ENCODE peak calls at places on chromosomes 1 and 21, in six cellular contexts. U, P, E, N, V and Z are unnamed samples.

GRCh38 chr1:4379451-4380175 is 274.8 kb upstream of the AJAP1 start:
- DNase-seq in U (no peak), P (no peak), E (no peak), N (no peak), V (no peak), Z (no peak)

GRCh38 chr1:161071886-161072371 is 2.2 kb upstream of the ARHGAP30 start:
- DNase-seq in U (no peak), P (peak; percentile 79), E (peak; percentile 65), N (peak; percentile 29), V (peak; percentile 68), Z (peak; percentile 49)

GRCh38 chr1:178533547-178533946 is 20.6 kb downstream of the TEX35 start:
- DNase-seq in U (no peak), P (no peak), E (no peak), N (no peak), V (no peak), Z (no peak)

GRCh38 chr1:158185770-158186705 is 5.3 kb downstream of the CD1D start:
- DNase-seq in U (no peak), P (no peak), E (no peak), N (no peak), V (no peak), Z (peak; percentile 67)

GRCh38 chr1:184075040-184076029 is 23.8 kb downstream of the TSEN15 start:
- DNase-seq in U (no peak), P (peak; percentile 49), E (no peak), N (peak; percentile 40), V (peak; percentile 57), Z (peak; percentile 48)

GRCh38 chr1:200837931-200838571 is 34.7 kb upstream of the GPR25 start:
- DNase-seq in U (no peak), P (no peak), E (no peak), N (peak; percentile 24), V (no peak), Z (no peak)

GRCh38 chr1:229253170-229253974 is 17.5 kb upstream of the RAB4A start:
- DNase-seq in U (no peak), P (no peak), E (no peak), N (no peak), V (peak; percentile 75), Z (no peak)

GRCh38 chr1:181251001-181251712 is 162.7 kb downstream of the IER5 start:
- DNase-seq in U (no peak), P (no peak), E (no peak), N (peak; percentile 67), V (no peak), Z (no peak)

GRCh38 chr21:38740131-38740530 is 65.6 kb upstream of the ETS2 start:
- DNase-seq in U (no peak), P (no peak), E (no peak), N (no peak), V (no peak), Z (no peak)

GRCh38 chr1:202806845-202807366 is 1.3 kb downstream of the KDM5B start:
- DNase-seq in U (no peak), P (peak; percentile 57), E (peak; percentile 59), N (no peak), V (no peak), Z (no peak)
- H3K4me3 ChIP-seq in U (peak overlapping the region; percentile 77), P (peak overlapping the region; percentile 83), E (peak overlapping the region; percentile 88), N (peak overlapping the region; percentile 78), V (peak overlapping the region; percentile 82), Z (peak overlapping the region; percentile 93)

GRCh38 chr1:242057745-242058115 is 58.8 kb upstream of the MAP1LC3C start:
- DNase-seq in U (no peak), P (no peak), E (no peak), N (no peak), V (no peak), Z (no peak)

GRCh38 chr1:242059976-242060375 is 61.1 kb upstream of the MAP1LC3C start:
- DNase-seq in U (no peak), P (no peak), E (no peak), N (no peak), V (no peak), Z (no peak)

GRCh38 chr1:242056988-242057744 is 58.3 kb upstream of the MAP1LC3C start:
- DNase-seq in U (no peak), P (no peak), E (no peak), N (no peak), V (no peak), Z (no peak)

DNA sequence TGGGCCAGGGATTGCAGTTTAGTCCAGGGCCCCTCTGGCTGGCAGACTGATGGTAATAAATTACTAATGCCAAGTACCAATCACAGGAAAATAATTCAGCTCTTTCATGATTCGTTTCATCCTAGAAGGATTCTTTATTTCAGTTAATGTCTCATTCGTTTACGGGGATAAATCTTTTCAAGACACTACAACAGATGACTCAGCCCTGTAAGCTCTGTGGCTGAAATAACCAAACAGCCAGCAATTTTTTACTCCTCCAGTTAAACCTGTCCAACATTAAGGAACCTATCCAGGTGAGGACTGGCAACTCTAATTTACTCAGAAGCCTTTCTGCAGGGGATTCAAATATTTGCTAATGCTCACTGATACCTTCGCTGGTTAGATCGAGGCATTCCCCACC is 57.0 kb upstream of the MAP1LC3C start:
- DNase-seq in U (no peak), P (no peak), E (no peak), N (no peak), V (no peak), Z (no peak)
- TF ChIP-seq ZNF274 in U (no peak), P (no peak), E (no peak), N (no peak), V (no peak), Z (no peak)

DNA sequence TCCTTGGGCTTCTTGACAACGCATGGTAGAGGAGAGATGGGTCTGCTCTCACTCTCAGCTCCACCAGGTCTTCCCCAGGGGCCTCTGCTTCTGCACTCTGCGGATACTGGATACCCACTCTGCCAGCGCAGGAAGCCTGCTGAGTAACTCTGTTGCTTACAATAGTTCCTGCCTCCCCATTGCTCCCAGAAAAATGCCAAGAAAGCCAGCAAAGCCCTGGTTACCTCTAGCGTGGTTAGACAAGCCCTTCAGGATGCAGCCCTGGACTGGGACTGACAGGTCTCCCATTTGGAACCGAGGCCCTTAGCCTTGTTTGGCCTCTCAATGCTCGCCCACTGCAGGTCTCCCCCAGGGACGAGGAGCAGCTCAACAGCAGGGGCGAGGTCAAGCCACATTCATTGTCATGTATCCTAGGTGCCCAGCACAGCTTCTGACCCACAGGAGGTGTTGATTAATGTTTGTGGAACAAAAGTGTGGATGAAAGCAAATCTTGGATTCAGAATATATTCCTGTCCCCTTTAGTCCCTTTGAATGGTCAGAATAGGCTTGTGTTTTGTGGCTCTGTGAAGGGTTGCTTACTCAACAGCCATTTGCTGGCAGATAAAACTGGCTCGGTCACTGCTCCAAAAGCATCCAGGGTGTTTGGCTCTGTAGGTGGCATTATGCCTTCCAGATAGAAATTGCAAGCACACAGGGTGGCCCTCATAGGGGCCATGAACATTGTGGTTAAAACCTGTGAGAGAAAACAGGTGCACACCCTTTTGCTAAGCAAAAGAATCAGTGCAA is 58.9 kb downstream of the C1orf198 start:
- DNase-seq in U (no peak), P (no peak), E (peak; percentile 30), N (no peak), V (no peak), Z (no peak)
- TF ChIP-seq YY1 in U (no peak), P (no peak), E (no peak), N (no peak), V (no peak), Z (no peak)

GRCh38 chr1:118960567-118961136 is 27.5 kb downstream of the TBX15 start:
- DNase-seq in U (no peak), P (no peak), E (no peak), N (peak; percentile 7), V (peak; percentile 100), Z (no peak)
- H3K4me3 ChIP-seq in U (no peak overlapping the region), P (no peak overlapping the region), E (no peak overlapping the region), N (no peak overlapping the region), V (no peak overlapping the region), Z (no peak overlapping the region)

DNA sequence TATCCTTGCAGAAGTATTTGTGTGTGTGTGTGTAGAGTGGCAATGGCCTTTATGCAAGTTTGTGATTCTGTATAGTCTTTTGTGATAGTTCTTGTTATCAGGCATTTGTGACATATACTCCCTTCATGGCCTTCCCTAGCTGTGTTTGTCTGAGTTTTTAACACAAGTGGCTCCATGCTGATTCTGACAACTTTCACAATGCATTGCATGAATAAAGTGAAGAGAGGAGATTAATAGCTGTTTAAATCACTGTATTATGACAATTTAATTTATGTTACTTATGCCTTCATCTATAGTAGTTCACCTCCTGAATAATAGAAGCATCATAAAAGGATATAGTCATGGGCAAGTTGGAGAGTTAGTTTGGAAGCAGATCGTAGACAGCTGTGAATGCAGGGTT is 17.2 kb upstream of the MCOLN3 start:
- DNase-seq in U (no peak), P (no peak), E (no peak), N (no peak), V (no peak), Z (no peak)
- TF ChIP-seq ZNF274 in U (no peak), P (no peak), E (no peak), N (no peak), V (no peak), Z (no peak)

DNA sequence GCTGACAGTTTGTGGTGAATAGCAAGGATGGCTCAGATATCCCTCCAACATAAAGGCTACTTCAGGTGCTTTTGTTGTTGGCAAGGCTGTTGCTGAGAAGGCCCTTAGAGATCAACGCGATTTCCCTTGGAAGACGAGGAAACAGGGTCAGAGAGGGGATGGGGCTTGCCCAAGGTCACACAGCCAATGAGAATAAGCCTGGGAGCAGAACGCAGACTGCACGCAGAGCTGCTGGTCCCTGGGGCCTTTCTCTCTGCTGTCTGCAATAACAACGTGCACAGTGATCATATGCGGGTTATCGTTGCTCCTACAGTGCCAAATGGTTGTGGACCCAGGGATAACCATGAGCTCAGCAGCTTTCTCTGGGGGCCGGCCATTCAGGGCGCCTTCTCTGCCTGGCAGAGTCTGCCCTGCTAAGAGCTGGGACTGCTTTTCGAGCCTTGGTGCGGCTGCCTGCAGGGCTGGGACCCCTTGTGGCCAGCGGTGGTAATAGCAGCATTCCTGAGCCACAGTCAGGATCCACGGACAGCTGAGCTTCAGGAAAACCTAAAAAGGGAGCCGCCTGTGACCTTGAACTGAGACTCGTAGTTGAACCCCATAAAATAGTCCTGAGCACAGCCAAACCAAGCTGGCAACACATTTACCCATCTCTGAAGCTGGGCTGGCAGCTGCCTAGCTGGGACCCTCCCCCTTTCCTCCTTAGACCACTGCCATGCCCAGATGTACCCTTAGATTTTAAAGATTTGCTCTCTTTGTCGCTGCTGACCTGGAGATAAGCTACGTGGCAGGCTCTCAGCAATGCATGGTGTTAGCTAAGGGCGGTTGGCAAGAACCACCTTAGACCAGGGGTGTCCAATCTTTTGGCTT is 39.8 kb downstream of the HTR6 start:
- DNase-seq in U (no peak), P (peak; percentile 83), E (peak; percentile 95), N (peak; percentile 28), V (peak; percentile 53), Z (no peak)
- TF ChIP-seq YY1 in U (peak; percentile 62), P (no peak), E (peak; percentile 76), N (no peak), V (no peak), Z (no peak)